ENCODE peak calls at places on chromosomes 7 and 10, in eight cellular contexts. One of them, this sample, is unnamed.

GRCh38 chr7:23712368-23713284 is 2.6 kb downstream of the STK31 start:
- DNase-seq in fibroblast of lung: peak
- DNase-seq in HEK293T: peak
- DNase-seq in DMS53: peak
- DNase-seq in Right ventricle myocardium inferior: no peak
- DNase-seq in NCI-H1105: peak
- DNase-seq in HFFc6: peak
- DNase-seq in IMR-90: peak
- DNase-seq in this sample: peak

GRCh38 chr10:103470755-103471653 is 8.0 kb downstream of the CALHM3 start:
- DNase-seq in IMR-90: no peak
- DNase-seq in Right ventricle myocardium inferior: peak
- DNase-seq in DMS53: no peak
- DNase-seq in NCI-H1105: no peak
- DNase-seq in HEK293T: no peak
- DNase-seq in fibroblast of lung: peak
- DNase-seq in HFFc6: no peak
- DNase-seq in this sample: no peak

GRCh38 chr7:128891110-128891941 is 19.2 kb downstream of the KCP start:
- DNase-seq in Right ventricle myocardium inferior: peak
- DNase-seq in NCI-H1105: no peak
- DNase-seq in DMS53: peak
- DNase-seq in HFFc6: no peak
- DNase-seq in fibroblast of lung: no peak
- DNase-seq in HEK293T: no peak
- DNase-seq in IMR-90: no peak
- DNase-seq in this sample: no peak

GRCh38 chr7:32479574-32480200 is 10.5 kb downstream of the LSM5 start:
- DNase-seq in fibroblast of lung: peak
- DNase-seq in DMS53: peak
- DNase-seq in Right ventricle myocardium inferior: no peak
- DNase-seq in IMR-90: peak
- DNase-seq in NCI-H1105: peak
- DNase-seq in HEK293T: peak
- DNase-seq in HFFc6: peak
- DNase-seq in this sample: peak

GRCh38 chr10:101617102-101617823 is 29.1 kb downstream of the DPCD start:
- DNase-seq in IMR-90: no peak
- DNase-seq in NCI-H1105: no peak
- DNase-seq in Right ventricle myocardium inferior: no peak
- DNase-seq in HEK293T: no peak
- DNase-seq in DMS53: peak
- DNase-seq in fibroblast of lung: no peak
- DNase-seq in HFFc6: no peak
- DNase-seq in this sample: no peak

GRCh38 chr7:50817561-50817960 is 34.9 kb upstream of the GRB10 start:
- DNase-seq in NCI-H1105: no peak
- DNase-seq in HEK293T: no peak
- DNase-seq in fibroblast of lung: no peak
- DNase-seq in Right ventricle myocardium inferior: no peak
- DNase-seq in IMR-90: no peak
- DNase-seq in DMS53: no peak
- DNase-seq in HFFc6: no peak
- DNase-seq in this sample: no peak

GRCh38 chr7:2520131-2520807 is 695 bp downstream of the LFNG start:
- DNase-seq in HFFc6: peak
- DNase-seq in DMS53: peak
- DNase-seq in NCI-H1105: no peak
- DNase-seq in fibroblast of lung: no peak
- DNase-seq in Right ventricle myocardium inferior: no peak
- DNase-seq in HEK293T: peak
- DNase-seq in IMR-90: no peak
- DNase-seq in this sample: peak

GRCh38 chr7:143408686-143409551 is at the start of gene EPHA1:
- DNase-seq in fibroblast of lung: no peak
- DNase-seq in IMR-90: no peak
- DNase-seq in HFFc6: no peak
- DNase-seq in HEK293T: peak
- DNase-seq in DMS53: peak
- DNase-seq in Right ventricle myocardium inferior: peak
- DNase-seq in NCI-H1105: peak
- DNase-seq in this sample: no peak

GRCh38 chr7:84238611-84239010 is 44.0 kb upstream of the SEMA3A start:
- DNase-seq in DMS53: no peak
- DNase-seq in NCI-H1105: no peak
- DNase-seq in IMR-90: no peak
- DNase-seq in Right ventricle myocardium inferior: no peak
- DNase-seq in fibroblast of lung: no peak
- DNase-seq in HEK293T: no peak
- DNase-seq in HFFc6: no peak
- DNase-seq in this sample: no peak

GRCh38 chr7:55303220-55303619 is 61.9 kb upstream of the LANCL2 start:
- DNase-seq in DMS53: no peak
- DNase-seq in HEK293T: no peak
- DNase-seq in Right ventricle myocardium inferior: no peak
- DNase-seq in IMR-90: no peak
- DNase-seq in fibroblast of lung: no peak
- DNase-seq in NCI-H1105: no peak
- DNase-seq in HFFc6: no peak
- DNase-seq in this sample: no peak

GRCh38 chr7:102111758-102112119 is 174.9 kb upstream of the SH2B2 start:
- DNase-seq in DMS53: no peak
- DNase-seq in Right ventricle myocardium inferior: no peak
- DNase-seq in HFFc6: no peak
- DNase-seq in HEK293T: no peak
- DNase-seq in NCI-H1105: no peak
- DNase-seq in fibroblast of lung: no peak
- DNase-seq in IMR-90: no peak
- DNase-seq in this sample: no peak

GRCh38 chr10:125844673-125845300 is 21.4 kb downstream of the BCCIP start:
- DNase-seq in HFFc6: no peak
- DNase-seq in NCI-H1105: no peak
- DNase-seq in HEK293T: no peak
- DNase-seq in fibroblast of lung: no peak
- DNase-seq in Right ventricle myocardium inferior: no peak
- DNase-seq in DMS53: no peak
- DNase-seq in IMR-90: no peak
- DNase-seq in this sample: no peak

GRCh38 chr7:126856691-126857291 is 395.9 kb downstream of the GRM8 start:
- DNase-seq in HFFc6: no peak
- DNase-seq in NCI-H1105: no peak
- DNase-seq in IMR-90: no peak
- DNase-seq in DMS53: peak
- DNase-seq in HEK293T: peak
- DNase-seq in fibroblast of lung: no peak
- DNase-seq in Right ventricle myocardium inferior: no peak
- DNase-seq in this sample: no peak

GRCh38 chr7:156560696-156561210 is 79.8 kb upstream of the RNF32 start:
- DNase-seq in fibroblast of lung: no peak
- DNase-seq in NCI-H1105: no peak
- DNase-seq in HFFc6: no peak
- DNase-seq in Right ventricle myocardium inferior: no peak
- DNase-seq in IMR-90: no peak
- DNase-seq in DMS53: no peak
- DNase-seq in HEK293T: no peak
- DNase-seq in this sample: no peak

GRCh38 chr10:76583711-76584161 is 1053.9 kb downstream of the KCNMA1 start:
- DNase-seq in HFFc6: peak
- DNase-seq in Right ventricle myocardium inferior: no peak
- DNase-seq in DMS53: peak
- DNase-seq in IMR-90: peak
- DNase-seq in HEK293T: no peak
- DNase-seq in fibroblast of lung: peak
- DNase-seq in NCI-H1105: no peak
- DNase-seq in this sample: no peak

GRCh38 chr10:104937528-104937927 is 296.4 kb downstream of the SORCS3 start:
- DNase-seq in fibroblast of lung: peak
- DNase-seq in HEK293T: no peak
- DNase-seq in HFFc6: peak
- DNase-seq in NCI-H1105: peak
- DNase-seq in IMR-90: peak
- DNase-seq in DMS53: no peak
- DNase-seq in Right ventricle myocardium inferior: no peak
- DNase-seq in this sample: peak

GRCh38 chr7:110766874-110767273 is 324.1 kb upstream of the LRRN3 start:
- DNase-seq in HEK293T: no peak
- DNase-seq in fibroblast of lung: no peak
- DNase-seq in Right ventricle myocardium inferior: no peak
- DNase-seq in NCI-H1105: peak
- DNase-seq in HFFc6: no peak
- DNase-seq in IMR-90: no peak
- DNase-seq in DMS53: peak
- DNase-seq in this sample: no peak

GRCh38 chr10:130804778-130805634 is 506.5 kb downstream of the TCERG1L start:
- DNase-seq in HEK293T: no peak
- DNase-seq in HFFc6: no peak
- DNase-seq in NCI-H1105: no peak
- DNase-seq in DMS53: no peak
- DNase-seq in fibroblast of lung: no peak
- DNase-seq in IMR-90: no peak
- DNase-seq in Right ventricle myocardium inferior: no peak
- DNase-seq in this sample: no peak

GRCh38 chr10:18984531-18984930 is 64.1 kb upstream of the MALRD1 start:
- DNase-seq in IMR-90: peak
- DNase-seq in Right ventricle myocardium inferior: no peak
- DNase-seq in NCI-H1105: no peak
- DNase-seq in fibroblast of lung: peak
- DNase-seq in HEK293T: no peak
- DNase-seq in HFFc6: no peak
- DNase-seq in DMS53: no peak
- DNase-seq in this sample: no peak

GRCh38 chr10:103854687-103855423 is 521 bp downstream of the SH3PXD2A start:
- DNase-seq in HEK293T: peak
- DNase-seq in HFFc6: no peak
- DNase-seq in fibroblast of lung: peak
- DNase-seq in Right ventricle myocardium inferior: no peak
- DNase-seq in IMR-90: peak
- DNase-seq in DMS53: peak
- DNase-seq in NCI-H1105: no peak
- DNase-seq in this sample: peak

This sample was measured in NCI-H446.